ENCODE peak calls at places on chromosomes 3 and 15, in seven cellular contexts. One of them, this sample, is unnamed. For H3K36me3, the result is how much of the 10 kb centered on the place peaks cover.

GRCh38 chr3:105812194-105812586 is 56.6 kb downstream of the CBLB start:
- DNase-seq in bronchial epithelial cell: peak
- DNase-seq in hepatocyte: no peak
- DNase-seq in brain microvascular endothelial cell: no peak
- DNase-seq in psoas muscle: no peak
- DNase-seq in SK-N-SH: no peak
- DNase-seq in left lung: no peak
- DNase-seq in this sample: peak

GRCh38 chr15:62792960-62793758 is 249.4 kb upstream of the TPM1 start:
- DNase-seq in hepatocyte: no peak
- DNase-seq in bronchial epithelial cell: no peak
- DNase-seq in SK-N-SH: peak
- DNase-seq in brain microvascular endothelial cell: no peak
- DNase-seq in psoas muscle: no peak
- DNase-seq in left lung: no peak
- DNase-seq in this sample: no peak

GRCh38 chr3:120821426-120821825 is 78.9 kb downstream of the GTF2E1 start:
- DNase-seq in bronchial epithelial cell: no peak
- DNase-seq in SK-N-SH: no peak
- DNase-seq in psoas muscle: no peak
- DNase-seq in left lung: no peak
- DNase-seq in brain microvascular endothelial cell: no peak
- DNase-seq in hepatocyte: no peak
- DNase-seq in this sample: no peak

GRCh38 chr3:11847035-11847394 is 330 bp upstream of the TAMM41 start:
- DNase-seq in hepatocyte: no peak
- DNase-seq in left lung: no peak
- DNase-seq in bronchial epithelial cell: no peak
- DNase-seq in psoas muscle: no peak
- DNase-seq in SK-N-SH: no peak
- DNase-seq in brain microvascular endothelial cell: no peak
- DNase-seq in this sample: no peak

GRCh38 chr3:102165367-102165766 is 269.4 kb upstream of the ZPLD1 start:
- DNase-seq in brain microvascular endothelial cell: peak
- DNase-seq in SK-N-SH: no peak
- DNase-seq in psoas muscle: no peak
- DNase-seq in bronchial epithelial cell: no peak
- DNase-seq in left lung: no peak
- DNase-seq in hepatocyte: no peak
- DNase-seq in this sample: peak

GRCh38 chr3:149977391-149977790 is 6.7 kb upstream of the PFN2 start:
- DNase-seq in bronchial epithelial cell: no peak
- DNase-seq in SK-N-SH: no peak
- DNase-seq in hepatocyte: no peak
- DNase-seq in brain microvascular endothelial cell: peak
- DNase-seq in left lung: no peak
- DNase-seq in psoas muscle: no peak
- DNase-seq in this sample: no peak

GRCh38 chr3:64935995-64936394 is 248.2 kb upstream of the ADAMTS9 start:
- DNase-seq in left lung: no peak
- DNase-seq in psoas muscle: no peak
- DNase-seq in SK-N-SH: no peak
- DNase-seq in bronchial epithelial cell: peak
- DNase-seq in hepatocyte: no peak
- DNase-seq in brain microvascular endothelial cell: no peak
- DNase-seq in this sample: no peak

GRCh38 chr15:31280037-31280830 is 46.4 kb upstream of the KLF13 start:
- DNase-seq in hepatocyte: no peak
- DNase-seq in bronchial epithelial cell: peak
- DNase-seq in brain microvascular endothelial cell: no peak
- DNase-seq in left lung: no peak
- DNase-seq in SK-N-SH: peak
- DNase-seq in psoas muscle: no peak
- DNase-seq in this sample: no peak

GRCh38 chr3:174101244-174101643 is 703.7 kb downstream of the NLGN1 start:
- DNase-seq in hepatocyte: no peak
- DNase-seq in left lung: no peak
- DNase-seq in SK-N-SH: no peak
- DNase-seq in brain microvascular endothelial cell: no peak
- DNase-seq in psoas muscle: no peak
- DNase-seq in bronchial epithelial cell: peak
- DNase-seq in this sample: no peak

GRCh38 chr3:114496874-114497273 is 203.0 kb downstream of the TIGIT start:
- DNase-seq in SK-N-SH: no peak
- DNase-seq in brain microvascular endothelial cell: peak
- DNase-seq in psoas muscle: no peak
- DNase-seq in bronchial epithelial cell: peak
- DNase-seq in hepatocyte: peak
- DNase-seq in left lung: no peak
- DNase-seq in this sample: no peak

GRCh38 chr3:160450846-160451245 is 1.3 kb upstream of the TRIM59 start:
- DNase-seq in hepatocyte: no peak
- DNase-seq in brain microvascular endothelial cell: peak
- DNase-seq in SK-N-SH: peak
- DNase-seq in bronchial epithelial cell: no peak
- DNase-seq in left lung: no peak
- DNase-seq in psoas muscle: no peak
- DNase-seq in this sample: peak

GRCh38 chr15:70379938-70380337 is 282.2 kb upstream of the TLE3 start:
- DNase-seq in brain microvascular endothelial cell: no peak
- DNase-seq in SK-N-SH: no peak
- DNase-seq in bronchial epithelial cell: no peak
- DNase-seq in hepatocyte: no peak
- DNase-seq in psoas muscle: no peak
- DNase-seq in left lung: no peak
- DNase-seq in this sample: no peak

GRCh38 chr15:43509002-43509922 is 8.1 kb upstream of the MAP1A start:
- DNase-seq in brain microvascular endothelial cell: no peak
- DNase-seq in psoas muscle: peak
- DNase-seq in SK-N-SH: peak
- DNase-seq in hepatocyte: no peak
- DNase-seq in bronchial epithelial cell: no peak
- DNase-seq in left lung: no peak
- DNase-seq in this sample: no peak

GRCh38 chr3:132874701-132875100 is 152.5 kb upstream of the NPHP3 start:
- DNase-seq in brain microvascular endothelial cell: no peak
- DNase-seq in SK-N-SH: no peak
- DNase-seq in left lung: no peak
- DNase-seq in bronchial epithelial cell: no peak
- DNase-seq in hepatocyte: no peak
- DNase-seq in psoas muscle: no peak
- DNase-seq in this sample: no peak

GRCh38 chr15:31867536-31868442 is 162.5 kb upstream of the CHRNA7 start:
- DNase-seq in left lung: peak
- DNase-seq in brain microvascular endothelial cell: peak
- DNase-seq in psoas muscle: peak
- DNase-seq in hepatocyte: peak
- DNase-seq in bronchial epithelial cell: peak
- DNase-seq in SK-N-SH: peak
- DNase-seq in this sample: no peak

GRCh38 chr3:126481808-126482502 is 6.3 kb upstream of the ZXDC start:
- DNase-seq in hepatocyte: peak
- DNase-seq in bronchial epithelial cell: no peak
- DNase-seq in left lung: peak
- DNase-seq in SK-N-SH: peak
- DNase-seq in psoas muscle: peak
- DNase-seq in brain microvascular endothelial cell: no peak
- DNase-seq in this sample: no peak

DNA sequence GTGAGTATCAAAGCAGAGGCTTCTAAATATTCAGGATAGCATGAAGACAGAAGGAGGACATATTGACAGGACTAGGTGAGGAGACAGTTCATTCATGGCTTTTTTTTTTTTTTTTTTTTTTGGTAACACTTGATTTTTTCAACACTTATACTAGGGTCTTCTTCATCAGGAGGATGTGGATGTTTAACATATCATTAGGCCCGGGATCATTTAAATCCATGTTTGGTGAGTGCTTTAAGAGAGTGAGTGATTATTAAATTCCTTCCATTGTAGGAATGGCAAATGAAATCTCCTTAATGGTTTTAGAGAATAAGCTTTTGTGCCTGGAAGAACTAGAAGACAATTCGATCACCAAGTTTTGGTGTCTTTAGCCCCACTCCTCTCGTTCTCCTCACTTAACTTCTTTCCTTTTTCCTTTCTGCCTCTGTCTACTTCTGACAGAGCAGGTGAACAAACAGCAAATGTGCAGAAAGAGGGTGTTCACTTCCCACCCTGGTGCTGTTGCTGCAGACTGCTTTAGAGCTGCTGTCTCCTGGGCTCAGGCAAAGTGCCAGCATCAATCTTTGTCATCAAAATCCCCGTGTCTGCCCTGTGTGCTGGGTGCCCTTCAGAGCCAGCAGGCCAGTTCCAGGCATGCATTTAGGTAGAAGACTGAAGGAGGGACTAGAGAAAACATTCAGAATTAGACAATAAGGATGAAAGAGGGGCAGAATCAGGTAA is 35.6 kb upstream of the RAB11A start:
- DNase-seq in brain microvascular endothelial cell: no peak
- DNase-seq in psoas muscle: peak
- DNase-seq in left lung: no peak
- DNase-seq in bronchial epithelial cell: no peak
- DNase-seq in hepatocyte: no peak
- DNase-seq in SK-N-SH: peak
- DNase-seq in this sample: no peak
- H3K4me3 ChIP-seq in brain microvascular endothelial cell: no peak
- H3K4me3 ChIP-seq in psoas muscle: peak
- H3K4me3 ChIP-seq in left lung: no peak
- H3K4me3 ChIP-seq in bronchial epithelial cell: no peak
- H3K4me3 ChIP-seq in hepatocyte: no peak
- H3K4me3 ChIP-seq in SK-N-SH: no peak
- H3K4me3 ChIP-seq in this sample: no peak

DNA sequence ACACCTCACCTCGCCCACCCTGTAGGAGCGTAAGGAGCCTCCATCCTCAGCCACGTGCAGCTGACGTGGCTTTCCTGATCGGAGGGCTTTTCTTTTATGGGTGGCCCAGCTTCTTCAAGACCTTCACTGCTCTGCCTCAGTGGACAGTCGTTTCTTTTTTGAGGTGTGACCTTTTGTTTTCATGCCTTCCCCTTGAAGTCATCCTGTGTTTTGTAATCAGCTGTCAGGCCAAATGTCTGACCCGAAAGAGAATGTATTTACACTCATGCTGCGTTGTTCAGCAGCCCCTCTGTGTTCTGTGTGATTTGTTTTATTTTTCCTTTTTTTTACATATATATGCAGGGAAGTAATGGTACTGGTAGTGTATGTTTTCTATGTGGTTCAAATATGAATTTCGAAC is 41.8 kb downstream of the CCK start:
- DNase-seq in SK-N-SH: no peak
- DNase-seq in left lung: no peak
- DNase-seq in psoas muscle: no peak
- DNase-seq in hepatocyte: no peak
- DNase-seq in bronchial epithelial cell: no peak
- DNase-seq in brain microvascular endothelial cell: no peak
- DNase-seq in this sample: no peak
- H3K36me3 ChIP-seq in SK-N-SH: under half
- H3K36me3 ChIP-seq in left lung: under half
- H3K36me3 ChIP-seq in psoas muscle: under half
- H3K36me3 ChIP-seq in hepatocyte: under half
- H3K36me3 ChIP-seq in bronchial epithelial cell: under half
- H3K36me3 ChIP-seq in brain microvascular endothelial cell: under half
- H3K36me3 ChIP-seq in this sample: under half

GRCh38 chr3:197472151-197472550 is 83.6 kb downstream of the BDH1 start:
- DNase-seq in SK-N-SH: no peak
- DNase-seq in hepatocyte: no peak
- DNase-seq in left lung: no peak
- DNase-seq in brain microvascular endothelial cell: no peak
- DNase-seq in psoas muscle: no peak
- DNase-seq in bronchial epithelial cell: no peak
- DNase-seq in this sample: no peak

GRCh38 chr3:197471221-197472010 is 84.4 kb downstream of the BDH1 start:
- DNase-seq in SK-N-SH: no peak
- DNase-seq in bronchial epithelial cell: no peak
- DNase-seq in hepatocyte: no peak
- DNase-seq in brain microvascular endothelial cell: no peak
- DNase-seq in left lung: no peak
- DNase-seq in psoas muscle: no peak
- DNase-seq in this sample: no peak

GRCh38 chr3:197478746-197479668 is 76.8 kb downstream of the BDH1 start:
- DNase-seq in hepatocyte: no peak
- DNase-seq in SK-N-SH: no peak
- DNase-seq in bronchial epithelial cell: peak
- DNase-seq in brain microvascular endothelial cell: no peak
- DNase-seq in psoas muscle: no peak
- DNase-seq in left lung: no peak
- DNase-seq in this sample: no peak

GRCh38 chr3:197476126-197476525 is 79.6 kb downstream of the BDH1 start:
- DNase-seq in left lung: no peak
- DNase-seq in psoas muscle: no peak
- DNase-seq in bronchial epithelial cell: peak
- DNase-seq in hepatocyte: no peak
- DNase-seq in SK-N-SH: no peak
- DNase-seq in brain microvascular endothelial cell: no peak
- DNase-seq in this sample: no peak

GRCh38 chr3:197475514-197475913 is 80.3 kb downstream of the BDH1 start:
- DNase-seq in psoas muscle: no peak
- DNase-seq in bronchial epithelial cell: no peak
- DNase-seq in brain microvascular endothelial cell: no peak
- DNase-seq in hepatocyte: no peak
- DNase-seq in left lung: no peak
- DNase-seq in SK-N-SH: no peak
- DNase-seq in this sample: no peak
- TF ChIP-seq CTCF in psoas muscle: no peak
- TF ChIP-seq CTCF in bronchial epithelial cell: no peak
- TF ChIP-seq CTCF in brain microvascular endothelial cell: no peak
- TF ChIP-seq CTCF in hepatocyte: no peak
- TF ChIP-seq CTCF in left lung: no peak
- TF ChIP-seq CTCF in SK-N-SH: no peak
- TF ChIP-seq CTCF in this sample: no peak

GRCh38 chr3:185175370-185175987 is 22.6 kb upstream of the C3orf70 start:
- DNase-seq in psoas muscle: peak
- DNase-seq in SK-N-SH: peak
- DNase-seq in left lung: peak
- DNase-seq in hepatocyte: peak
- DNase-seq in brain microvascular endothelial cell: peak
- DNase-seq in bronchial epithelial cell: no peak
- DNase-seq in this sample: no peak
- H3K4me3 ChIP-seq in psoas muscle: no peak
- H3K4me3 ChIP-seq in SK-N-SH: no peak
- H3K4me3 ChIP-seq in left lung: no peak
- H3K4me3 ChIP-seq in hepatocyte: no peak
- H3K4me3 ChIP-seq in brain microvascular endothelial cell: no peak
- H3K4me3 ChIP-seq in bronchial epithelial cell: no peak
- H3K4me3 ChIP-seq in this sample: no peak

GRCh38 chr3:36850743-36851142 is 86.4 kb upstream of the DCLK3 start:
- DNase-seq in brain microvascular endothelial cell: no peak
- DNase-seq in left lung: no peak
- DNase-seq in SK-N-SH: no peak
- DNase-seq in bronchial epithelial cell: no peak
- DNase-seq in psoas muscle: no peak
- DNase-seq in hepatocyte: no peak
- DNase-seq in this sample: no peak
- H3K36me3 ChIP-seq in brain microvascular endothelial cell: under half
- H3K36me3 ChIP-seq in left lung: under half
- H3K36me3 ChIP-seq in SK-N-SH: under half
- H3K36me3 ChIP-seq in bronchial epithelial cell: under half
- H3K36me3 ChIP-seq in psoas muscle: under half
- H3K36me3 ChIP-seq in hepatocyte: under half
- H3K36me3 ChIP-seq in this sample: under half

DNA sequence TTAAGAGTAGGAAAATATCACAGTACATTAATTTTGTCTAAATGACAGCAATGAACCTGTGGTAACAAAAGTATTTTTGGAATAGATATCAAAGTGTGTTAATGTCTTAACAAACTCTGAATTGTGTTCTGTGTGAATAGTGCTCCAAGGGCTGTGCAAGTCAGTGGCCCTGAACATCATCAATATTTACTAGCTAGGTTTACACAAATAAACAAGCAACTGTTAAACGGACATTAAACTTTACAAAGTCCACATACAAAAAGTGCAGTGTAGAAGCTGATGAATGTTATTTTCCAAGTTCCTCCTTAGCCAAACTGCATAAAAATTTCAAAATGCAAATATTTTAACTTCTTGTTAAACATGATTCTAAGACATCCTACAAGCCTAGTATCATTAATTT is 2.1 kb upstream of the GTF2A2 start:
- DNase-seq in brain microvascular endothelial cell: no peak
- DNase-seq in SK-N-SH: no peak
- DNase-seq in bronchial epithelial cell: no peak
- DNase-seq in hepatocyte: no peak
- DNase-seq in left lung: no peak
- DNase-seq in psoas muscle: no peak
- DNase-seq in this sample: no peak
- TF ChIP-seq CTCF in brain microvascular endothelial cell: no peak
- TF ChIP-seq CTCF in SK-N-SH: no peak
- TF ChIP-seq CTCF in bronchial epithelial cell: no peak
- TF ChIP-seq CTCF in hepatocyte: no peak
- TF ChIP-seq CTCF in left lung: no peak
- TF ChIP-seq CTCF in psoas muscle: no peak
- TF ChIP-seq CTCF in this sample: no peak